ENCODE peak calls at places on chromosomes 11 and 22, in six cellular contexts. C is mesendoderm, A is neuronal stem cell, P is IMR-90, K is H1, L is H9. Z is an unnamed sample.

GRCh38 chr11:35163209-35163608 is 24.2 kb downstream of the CD44 start:
- DNase-seq in C (no peak), A (no peak), P (no peak), K (no peak), L (no peak), Z (peak; percentile 55)

GRCh38 chr11:68141247-68142027 is 20.2 kb upstream of the CHKA start:
- DNase-seq in C (no peak), A (no peak), P (no peak), K (no peak), L (no peak), Z (no peak)

GRCh38 chr11:75583710-75584658 is 21.9 kb downstream of the SERPINH1 start:
- DNase-seq in C (peak; percentile 87), A (peak; percentile 69), P (peak; percentile 61), K (peak; percentile 75), L (peak; percentile 82), Z (peak; percentile 75)

GRCh38 chr22:24146791-24147353 is 34.4 kb upstream of the SUSD2 start:
- DNase-seq in C (peak; percentile 55), A (no peak), P (peak; percentile 92), K (peak; percentile 56), L (peak; percentile 54), Z (peak; percentile 94)

GRCh38 chr22:36934940-36935610 is 21.6 kb downstream of the CSF2RB start:
- DNase-seq in C (no peak), A (no peak), P (no peak), K (no peak), L (peak; percentile 17), Z (no peak)

GRCh38 chr22:17869285-17870096 is 95.2 kb upstream of the BID start:
- DNase-seq in C (no peak), A (no peak), P (no peak), K (no peak), L (no peak), Z (no peak)

GRCh38 chr22:16917144-16918003 is 90.6 kb downstream of the GAB4 start:
- DNase-seq in C (peak; percentile 80), A (peak; percentile 49), P (peak; percentile 15), K (peak; percentile 89), L (peak; percentile 74), Z (no peak)

GRCh38 chr11:94658888-94659287 is 91.7 kb downstream of the PIWIL4 start:
- DNase-seq in C (peak; percentile 53), A (no peak), P (no peak), K (no peak), L (no peak), Z (no peak)

GRCh38 chr22:44292007-44292370 is 20.8 kb downstream of the SHISAL1 start:
- DNase-seq in C (peak; percentile 80), A (no peak), P (no peak), K (no peak), L (peak; percentile 79), Z (peak; percentile 22)

GRCh38 chr22:37431811-37432707 is 4.8 kb upstream of the ELFN2 start:
- DNase-seq in C (no peak), A (no peak), P (peak; percentile 99), K (no peak), L (no peak), Z (peak; percentile 95)

GRCh38 chr11:126403039-126403438 is 47.6 kb downstream of the ST3GAL4 start:
- DNase-seq in C (peak; percentile 71), A (no peak), P (no peak), K (no peak), L (peak; percentile 53), Z (no peak)

GRCh38 chr22:38230108-38230825 is 28.5 kb downstream of the MAFF start:
- DNase-seq in C (peak; percentile 78), A (no peak), P (no peak), K (no peak), L (peak; percentile 70), Z (peak; percentile 58)

GRCh38 chr22:19478466-19479357 is at the start of gene UFD1:
- DNase-seq in C (peak; percentile 86), A (peak; percentile 81), P (peak; percentile 81), K (peak; percentile 88), L (peak; percentile 87), Z (peak; percentile 93)

GRCh38 chr11:2390871-2391662 is 9.5 kb upstream of the TSSC4 start:
- DNase-seq in C (peak; percentile 90), A (no peak), P (peak; percentile 78), K (no peak), L (peak; percentile 68), Z (peak; percentile 52)

GRCh38 chr11:45054956-45055355 is 91.5 kb upstream of the PRDM11 start:
- DNase-seq in C (no peak), A (no peak), P (no peak), K (no peak), L (no peak), Z (no peak)

GRCh38 chr22:49753961-49754673 is 73.6 kb downstream of the BRD1 start:
- DNase-seq in C (no peak), A (no peak), P (no peak), K (no peak), L (peak; percentile 22), Z (no peak)

GRCh38 chr22:43262990-43263644 is 76.2 kb upstream of the TTLL12 start:
- DNase-seq in C (no peak), A (no peak), P (no peak), K (no peak), L (no peak), Z (peak; percentile 74)

GRCh38 chr11:93521086-93521485 is 22.1 kb downstream of the SMCO4 start:
- DNase-seq in C (no peak), A (no peak), P (no peak), K (no peak), L (no peak), Z (no peak)

GRCh38 chr11:33777906-33778305 is 3.6 kb upstream of the FBXO3 start:
- DNase-seq in C (peak; percentile 55), A (no peak), P (no peak), K (no peak), L (no peak), Z (no peak)

GRCh38 chr22:45242778-45243191 is 2.1 kb upstream of the KIAA0930 start:
- DNase-seq in C (peak; percentile 31), A (no peak), P (no peak), K (no peak), L (no peak), Z (no peak)

GRCh38 chr11:8223513-8223899 is 40.2 kb downstream of the LMO1 start:
- DNase-seq in C (no peak), A (no peak), P (peak; percentile 11), K (no peak), L (no peak), Z (no peak)

GRCh38 chr11:80773919-80774318 is 1333.1 kb upstream of the TENM4 start:
- DNase-seq in C (no peak), A (no peak), P (no peak), K (no peak), L (no peak), Z (no peak)

GRCh38 chr22:50150161-50151129 is 20.1 kb upstream of the PANX2 start:
- DNase-seq in C (no peak), A (no peak), P (peak; percentile 35), K (no peak), L (no peak), Z (no peak)

GRCh38 chr22:26718905-26719304 is 61.5 kb downstream of the MIAT start:
- DNase-seq in C (no peak), A (no peak), P (peak; percentile 91), K (no peak), L (no peak), Z (peak; percentile 90)

GRCh38 chr11:134740590-134741342 is 328.7 kb upstream of the B3GAT1 start:
- DNase-seq in C (no peak), A (no peak), P (no peak), K (no peak), L (no peak), Z (no peak)

GRCh38 chr11:134737563-134738510 is 325.8 kb upstream of the B3GAT1 start:
- DNase-seq in C (no peak), A (no peak), P (no peak), K (no peak), L (no peak), Z (no peak)

GRCh38 chr11:134741453-134742227 is 329.6 kb upstream of the B3GAT1 start:
- DNase-seq in C (peak; percentile 34), A (no peak), P (peak; percentile 53), K (no peak), L (no peak), Z (peak; percentile 9)

GRCh38 chr11:134738581-134738980 is 326.5 kb upstream of the B3GAT1 start:
- DNase-seq in C (no peak), A (no peak), P (no peak), K (no peak), L (no peak), Z (no peak)

DNA sequence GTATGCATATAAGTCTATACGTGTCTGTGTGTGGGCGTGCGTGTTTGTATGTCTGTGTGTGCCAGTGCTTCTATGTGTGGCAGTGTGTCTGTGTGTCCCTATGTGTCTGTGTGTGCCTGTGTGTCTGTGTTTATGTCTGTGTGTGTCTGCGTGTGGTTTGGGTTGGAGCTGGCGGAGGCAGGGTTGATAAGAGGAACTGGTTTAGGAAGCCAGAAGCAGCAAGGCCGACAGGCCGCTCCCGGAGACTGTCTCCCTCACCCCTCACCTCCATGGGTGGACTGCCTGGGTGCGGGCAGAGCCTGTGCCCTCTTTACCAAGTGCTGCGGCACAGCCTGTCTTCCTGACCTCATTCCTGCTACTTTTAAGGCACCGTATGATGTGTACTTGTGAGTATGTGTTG is 327.1 kb upstream of the B3GAT1 start:
- DNase-seq in C (no peak), A (no peak), P (no peak), K (no peak), L (no peak), Z (no peak)
- H2BK15ac ChIP-seq in C (no peak overlapping the region), A (no peak overlapping the region), P (no peak overlapping the region), K (peak overlapping the region; percentile 93), L (no peak overlapping the region), Z (no peak overlapping the region)

DNA sequence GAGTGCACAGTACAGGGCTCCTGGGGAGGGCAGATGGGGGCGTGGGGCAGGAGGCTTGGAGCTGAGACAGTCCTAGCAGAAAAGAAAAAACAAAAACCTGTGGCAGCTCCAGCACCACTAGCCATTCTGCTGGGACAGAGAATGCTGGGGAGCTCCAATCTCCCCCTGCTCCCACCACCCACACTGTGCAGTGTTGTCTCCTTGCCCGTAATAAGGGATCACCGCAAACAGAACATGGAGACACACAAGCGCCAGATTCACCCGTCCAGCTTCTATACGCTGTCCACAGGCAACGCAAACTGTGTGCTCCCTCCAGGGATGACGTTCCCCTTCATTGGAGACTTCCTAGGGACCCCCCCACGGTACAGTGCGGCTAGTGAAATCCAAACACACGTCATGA is 31.4 kb downstream of the OPCML start:
- DNase-seq in C (no peak), A (no peak), P (no peak), K (no peak), L (peak; percentile 11), Z (no peak)
- H2BK15ac ChIP-seq in C (no peak overlapping the region), A (no peak overlapping the region), P (no peak overlapping the region), K (no peak overlapping the region), L (no peak overlapping the region), Z (no peak overlapping the region)

DNA sequence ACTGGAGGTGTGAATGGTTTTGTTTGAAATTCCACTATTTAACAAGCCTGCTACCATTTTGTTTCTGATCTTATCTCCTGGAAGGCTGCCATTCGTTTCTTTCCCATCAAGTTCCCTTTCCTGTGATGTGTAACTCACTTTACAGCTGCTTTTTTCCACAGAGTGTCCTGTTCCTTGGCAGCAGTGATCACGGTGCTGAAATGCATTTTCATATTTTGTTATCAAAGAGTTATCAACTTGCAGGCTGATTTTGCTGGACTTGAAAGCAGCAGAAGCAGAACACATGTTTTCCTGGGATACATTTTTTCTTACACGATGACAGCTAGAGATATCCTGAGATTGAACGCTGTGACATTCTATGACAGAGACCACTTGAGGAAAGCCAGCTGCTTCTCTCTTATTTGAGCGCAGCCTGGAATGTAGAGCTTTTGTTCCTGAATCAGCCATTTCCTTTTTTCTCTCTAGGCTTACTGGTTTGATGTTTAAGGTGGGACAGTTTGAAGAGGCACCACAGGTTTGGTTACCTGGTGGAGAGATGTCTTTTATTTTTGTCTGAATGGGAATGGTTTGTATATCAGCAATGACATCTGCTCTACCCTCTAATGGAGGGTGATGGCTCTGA is 34.7 kb downstream of the PRR14L start:
- DNase-seq in C (no peak), A (no peak), P (no peak), K (no peak), L (no peak), Z (no peak)
- H2BK15ac ChIP-seq in C (no peak overlapping the region), A (no peak overlapping the region), P (no peak overlapping the region), K (no peak overlapping the region), L (no peak overlapping the region), Z (no peak overlapping the region)

GRCh38 chr22:35860837-35861236 is 143.2 kb downstream of the APOL5 start:
- DNase-seq in C (no peak), A (no peak), P (no peak), K (no peak), L (no peak), Z (no peak)
- H2BK15ac ChIP-seq in C (no peak overlapping the region), A (no peak overlapping the region), P (no peak overlapping the region), K (no peak overlapping the region), L (no peak overlapping the region), Z (no peak overlapping the region)